ENCODE peak calls at places on chromosomes 16 and 17, in eight cellular contexts. G is CD4-positive, alpha-beta memory T cell; N is pulmonary artery endothelial cell; E is psoas muscle; J is GM23248; Q is HEK293T; U is lung; L is NT2/D1. V is an unnamed sample.

GRCh38 chr17:29143894-29144293 is 36.3 kb downstream of the MYO18A start:
- DNase-seq in G (no peak), N (no peak), E (peak), J (peak), Q (peak), U (no peak), L (no peak), V (peak)

GRCh38 chr17:6476061-6476833 is 32.0 kb downstream of the PIMREG start:
- DNase-seq in G (no peak), N (no peak), E (no peak), J (peak), Q (no peak), U (no peak), L (no peak), V (no peak)

GRCh38 chr16:67847064-67847861 is at the start of gene CENPT:
- DNase-seq in G (no peak), N (no peak), E (no peak), J (peak), Q (peak), U (peak), L (no peak), V (no peak)

GRCh38 chr17:81295031-81295677 is at the start of gene SLC38A10:
- DNase-seq in G (peak), N (peak), E (peak), J (peak), Q (peak), U (peak), L (peak), V (peak)

GRCh38 chr17:42459256-42459982 is 741 bp downstream of the ATP6V0A1 start:
- DNase-seq in G (no peak), N (no peak), E (peak), J (peak), Q (peak), U (no peak), L (no peak), V (peak)

GRCh38 chr17:18974407-18975149 is 22.6 kb downstream of the SLC5A10 start:
- DNase-seq in G (no peak), N (no peak), E (no peak), J (peak), Q (no peak), U (no peak), L (no peak), V (no peak)

GRCh38 chr16:2777231-2777902 is at the start of gene ELOB:
- DNase-seq in G (peak), N (no peak), E (peak), J (peak), Q (peak), U (peak), L (peak), V (peak)

GRCh38 chr16:67969286-67970039 is 1.0 kb upstream of the SLC12A4 start:
- DNase-seq in G (peak), N (no peak), E (no peak), J (no peak), Q (no peak), U (no peak), L (no peak), V (no peak)

GRCh38 chr17:79979841-79980215 is 55.8 kb downstream of the TBC1D16 start:
- DNase-seq in G (no peak), N (no peak), E (no peak), J (no peak), Q (no peak), U (no peak), L (no peak), V (no peak)

GRCh38 chr17:9928601-9929341 is 23.7 kb upstream of the RCVRN start:
- DNase-seq in G (no peak), N (no peak), E (no peak), J (peak), Q (peak), U (no peak), L (peak), V (peak)

V was measured in A549.